ENCODE peak calls at places on chromosomes 12 and 14, in six cellular contexts. H is HepG2, C is GM12891, L is K562, J is SK-N-SH, Y is H1. T is an unnamed sample.

GRCh38 chr12:57772429-57773322 is at the start of gene EEF1AKMT3:
- DNase-seq in H (peak), C (no peak), L (peak), J (peak), Y (no peak), T (peak)

GRCh38 chr12:88388566-88389269 is 191.6 kb downstream of the KITLG start:
- DNase-seq in H (no peak), C (no peak), L (no peak), J (no peak), Y (no peak), T (no peak)

GRCh38 chr14:61875483-61875882 is 113.3 kb downstream of the SNAPC1 start:
- DNase-seq in H (no peak), C (no peak), L (no peak), J (no peak), Y (no peak), T (no peak)

GRCh38 chr14:100287202-100287997 is 18.8 kb downstream of the SLC25A29 start:
- DNase-seq in H (no peak), C (no peak), L (no peak), J (no peak), Y (no peak), T (no peak)

GRCh38 chr12:19450362-19450761 is 11.1 kb downstream of the AEBP2 start:
- DNase-seq in H (no peak), C (no peak), L (peak), J (no peak), Y (no peak), T (no peak)

GRCh38 chr14:106506901-106507305 is 980.5 kb downstream of the TMEM121 start:
- DNase-seq in H (no peak), C (no peak), L (no peak), J (no peak), Y (no peak), T (no peak)

GRCh38 chr12:67853204-67853603 is 136.0 kb upstream of the IFNG-AS1 start:
- DNase-seq in H (no peak), C (no peak), L (no peak), J (no peak), Y (no peak), T (no peak)

GRCh38 chr12:91978143-91978542 is 167.5 kb downstream of the BTG1 start:
- DNase-seq in H (no peak), C (no peak), L (no peak), J (no peak), Y (no peak), T (no peak)

GRCh38 chr12:79886917-79887519 is 47.9 kb downstream of the PPP1R12A start:
- DNase-seq in H (peak), C (no peak), L (peak), J (peak), Y (no peak), T (no peak)

GRCh38 chr12:69502342-69503081 is 32.3 kb downstream of the FRS2 start:
- DNase-seq in H (no peak), C (no peak), L (no peak), J (no peak), Y (no peak), T (no peak)

GRCh38 chr14:65019944-65020566 is 33.4 kb downstream of the FNTB start:
- DNase-seq in H (peak), C (no peak), L (peak), J (peak), Y (no peak), T (no peak)

GRCh38 chr12:27176765-27177164 is 67.3 kb upstream of the STK38L start:
- DNase-seq in H (no peak), C (no peak), L (no peak), J (no peak), Y (no peak), T (no peak)

GRCh38 chr12:152440-152839 is 61.5 kb downstream of the SLC6A12 start:
- DNase-seq in H (no peak), C (no peak), L (no peak), J (no peak), Y (no peak), T (no peak)

GRCh38 chr12:78085562-78086182 is 255.0 kb downstream of the NAV3 start:
- DNase-seq in H (no peak), C (no peak), L (no peak), J (no peak), Y (no peak), T (no peak)

GRCh38 chr12:114841557-114842251 is 157.7 kb upstream of the TBX3 start:
- DNase-seq in H (peak), C (no peak), L (no peak), J (no peak), Y (peak), T (no peak)

GRCh38 chr12:63206908-63207307 is 55.9 kb upstream of the AVPR1A start:
- DNase-seq in H (no peak), C (no peak), L (no peak), J (no peak), Y (no peak), T (no peak)

GRCh38 chr14:90475298-90475697 is 78.5 kb downstream of the CALM1 start:
- DNase-seq in H (no peak), C (no peak), L (no peak), J (no peak), Y (no peak), T (no peak)

GRCh38 chr12:59372971-59373370 is 222.9 kb upstream of the SLC16A7 start:
- DNase-seq in H (no peak), C (no peak), L (no peak), J (no peak), Y (no peak), T (no peak)

GRCh38 chr12:52224154-52224553 is 8.9 kb upstream of the KRT7 start:
- DNase-seq in H (no peak), C (no peak), L (no peak), J (no peak), Y (no peak), T (no peak)

GRCh38 chr12:452667-453210 is 7.0 kb upstream of the B4GALNT3 start:
- DNase-seq in H (no peak), C (peak), L (no peak), J (no peak), Y (no peak), T (peak)

GRCh38 chr12:89353823-89354629 is 1.7 kb upstream of the DUSP6 start:
- DNase-seq in H (peak), C (peak), L (no peak), J (peak), Y (peak), T (peak)

GRCh38 chr12:54526800-54527630 is 22.4 kb upstream of the PDE1B start:
- DNase-seq in H (peak), C (no peak), L (peak), J (no peak), Y (peak), T (no peak)
- TF ChIP-seq TAF1 in H (no peak), C (no peak), L (no peak), J (no peak), Y (no peak), T (no peak)

DNA sequence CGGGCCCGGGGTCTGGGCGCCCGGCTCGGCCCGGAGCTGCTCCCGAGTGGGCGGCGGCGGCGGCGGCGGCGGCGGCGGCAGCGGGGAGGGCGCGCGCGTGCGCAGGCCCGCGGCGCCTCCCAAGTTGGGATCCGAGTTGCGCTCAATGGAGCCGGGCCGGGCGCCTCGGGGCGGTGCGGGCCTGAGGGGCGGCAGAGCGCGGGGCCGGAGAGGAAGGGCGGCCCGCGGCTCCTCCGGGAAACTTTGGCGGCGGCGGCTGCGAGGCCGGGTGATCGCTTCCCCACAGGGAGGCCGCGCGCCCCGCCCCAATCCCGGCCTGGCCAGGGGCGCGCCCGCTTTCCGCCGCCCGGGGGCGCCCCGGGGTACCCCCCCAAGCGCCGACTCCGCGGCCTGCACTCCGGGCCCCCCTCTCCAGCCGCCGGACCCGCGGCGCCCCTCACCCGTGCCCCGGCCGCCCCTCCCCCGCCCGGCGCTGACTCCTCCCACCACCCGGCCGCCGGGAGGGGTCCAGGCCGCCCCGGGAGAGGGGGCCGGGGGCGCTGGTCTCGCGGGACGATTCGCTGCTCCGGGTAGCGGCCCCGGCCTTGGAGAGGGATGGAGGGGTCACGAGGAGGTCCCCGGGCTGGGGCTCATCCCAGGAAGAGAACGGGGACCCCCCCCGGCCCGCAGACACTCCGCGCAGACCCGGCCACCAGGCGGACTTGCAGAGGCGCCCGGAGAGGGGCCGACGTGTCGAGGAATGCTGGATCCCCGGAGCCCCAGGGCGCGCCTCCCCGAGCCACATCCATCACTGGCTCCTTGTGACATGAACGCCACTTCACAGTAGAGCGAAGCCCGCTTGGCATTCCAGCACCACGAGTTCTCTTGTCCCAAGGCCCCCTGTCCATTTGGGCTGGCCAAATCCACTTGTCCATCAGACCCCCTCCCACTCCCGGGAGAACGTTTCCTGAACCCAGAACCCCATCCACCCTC is at the start of gene RILPL1:
- DNase-seq in H (peak), C (peak), L (peak), J (peak), Y (no peak), T (peak)
- TF ChIP-seq POLR2AphosphoS5 in H (no peak), C (no peak), L (peak), J (no peak), Y (no peak), T (no peak)

GRCh38 chr14:59407246-59407615 is 57.9 kb downstream of the GPR135 start:
- DNase-seq in H (peak), C (no peak), L (no peak), J (no peak), Y (no peak), T (no peak)
- TF ChIP-seq TAF1 in H (no peak), C (no peak), L (no peak), J (no peak), Y (no peak), T (no peak)

DNA sequence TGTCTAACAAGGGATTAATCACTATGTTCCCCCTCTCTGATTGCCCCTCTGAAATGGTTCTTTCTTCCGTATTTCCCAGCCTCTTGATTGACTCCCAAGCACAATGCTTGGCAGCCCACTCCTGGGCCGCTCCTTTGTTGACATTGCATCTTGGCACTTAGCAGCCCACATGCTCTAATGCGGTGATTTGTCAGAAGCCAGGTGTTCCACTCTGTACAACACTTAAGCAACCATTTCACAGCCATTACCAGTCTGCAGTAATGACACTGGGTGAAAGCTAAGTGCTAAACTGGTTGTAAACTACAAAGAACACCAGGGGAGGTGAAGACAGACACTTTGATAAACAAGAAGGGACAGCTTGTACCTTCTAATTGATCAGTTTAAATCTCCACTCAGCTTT is 353.5 kb downstream of the TMEM132D start:
- DNase-seq in H (no peak), C (no peak), L (no peak), J (no peak), Y (no peak), T (no peak)
- TF ChIP-seq POLR2AphosphoS5 in H (no peak), C (no peak), L (no peak), J (no peak), Y (no peak), T (no peak)

DNA sequence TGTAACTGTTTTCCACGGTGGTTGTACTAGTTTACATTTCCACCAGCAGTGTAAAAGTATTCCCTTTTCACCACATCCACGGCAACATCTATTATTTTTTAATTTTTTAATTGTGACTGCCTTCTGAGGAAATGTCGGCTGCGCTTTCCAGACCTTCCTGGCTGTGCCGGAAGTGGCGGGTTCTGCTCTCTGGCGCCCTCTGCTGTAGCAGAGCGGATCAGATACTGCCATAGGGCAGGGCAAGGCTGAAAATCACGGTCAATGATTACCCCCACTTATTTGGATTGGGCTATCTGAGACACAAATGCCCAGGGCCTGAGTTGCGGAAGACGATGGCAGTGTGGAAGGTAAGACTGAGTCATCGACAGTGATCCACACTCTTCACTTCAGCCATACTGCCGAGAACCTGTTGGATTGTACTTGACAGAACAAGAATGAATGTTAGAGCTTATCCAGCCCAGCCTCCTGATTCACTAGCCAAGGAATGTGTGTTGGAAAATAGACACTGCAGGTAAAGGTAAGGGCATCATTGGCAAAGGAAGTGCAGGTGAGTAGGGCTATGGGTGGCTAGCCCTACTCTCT is 124.2 kb downstream of the NTF3 start:
- DNase-seq in H (no peak), C (peak), L (peak), J (peak), Y (no peak), T (no peak)
- TF ChIP-seq TAF1 in H (no peak), C (no peak), L (no peak), J (no peak), Y (no peak), T (no peak)

GRCh38 chr12:1877169-1877878 is 41.1 kb downstream of the CACNA2D4 start:
- DNase-seq in H (peak), C (no peak), L (no peak), J (no peak), Y (no peak), T (no peak)

GRCh38 chr12:1880153-1880845 is 38.2 kb downstream of the CACNA2D4 start:
- DNase-seq in H (no peak), C (no peak), L (no peak), J (peak), Y (no peak), T (no peak)

GRCh38 chr12:1878214-1878613 is 40.2 kb downstream of the CACNA2D4 start:
- DNase-seq in H (no peak), C (no peak), L (no peak), J (peak), Y (no peak), T (no peak)

GRCh38 chr12:1879633-1880032 is 38.8 kb downstream of the CACNA2D4 start:
- DNase-seq in H (no peak), C (no peak), L (no peak), J (peak), Y (no peak), T (no peak)

DNA sequence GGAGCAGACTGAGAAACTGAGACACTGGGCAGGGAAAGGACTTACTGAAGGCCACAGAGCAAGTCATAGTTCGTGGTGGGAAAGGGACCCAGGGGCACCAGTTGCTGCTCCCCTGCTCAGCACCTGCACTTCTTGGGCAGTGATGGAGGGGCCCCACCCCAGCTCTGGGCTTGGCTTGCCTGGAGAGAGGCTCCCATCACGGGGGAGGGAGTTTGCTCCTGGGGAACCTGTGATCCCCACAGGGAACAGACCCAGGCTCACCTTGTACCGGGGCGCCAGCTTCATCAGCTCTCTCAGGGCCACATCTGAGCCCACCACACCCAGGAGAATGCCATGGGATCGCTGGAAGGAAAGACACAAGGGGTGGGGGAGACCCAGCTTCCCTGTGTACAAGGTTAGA is 39.8 kb downstream of the CACNA2D4 start:
- DNase-seq in H (no peak), C (no peak), L (no peak), J (peak), Y (no peak), T (no peak)
- TF ChIP-seq POLR2AphosphoS5 in H (no peak), C (no peak), L (no peak), J (no peak), Y (no peak), T (no peak)

DNA sequence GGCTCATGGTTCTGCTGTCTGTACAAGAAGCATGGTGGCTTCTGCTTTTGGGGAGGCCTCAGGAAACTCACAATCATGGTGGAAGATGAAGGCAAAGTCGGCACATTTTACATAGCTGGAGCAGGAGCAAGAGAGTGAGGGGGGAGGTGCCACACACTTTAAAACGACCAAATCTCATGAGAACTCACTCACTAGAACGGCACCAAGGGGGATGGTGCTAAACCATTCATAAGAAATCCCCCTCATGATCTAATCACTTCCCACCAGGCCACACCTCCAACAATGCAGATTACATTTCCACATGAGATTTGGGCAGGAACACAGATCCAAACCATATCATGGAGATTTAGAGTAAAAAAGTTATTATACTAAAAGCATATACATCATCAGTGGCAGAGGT is 13.6 kb upstream of the LEMD3 start:
- DNase-seq in H (no peak), C (no peak), L (peak), J (no peak), Y (no peak), T (no peak)
- TF ChIP-seq TAF1 in H (no peak), C (no peak), L (no peak), J (no peak), Y (no peak), T (no peak)

DNA sequence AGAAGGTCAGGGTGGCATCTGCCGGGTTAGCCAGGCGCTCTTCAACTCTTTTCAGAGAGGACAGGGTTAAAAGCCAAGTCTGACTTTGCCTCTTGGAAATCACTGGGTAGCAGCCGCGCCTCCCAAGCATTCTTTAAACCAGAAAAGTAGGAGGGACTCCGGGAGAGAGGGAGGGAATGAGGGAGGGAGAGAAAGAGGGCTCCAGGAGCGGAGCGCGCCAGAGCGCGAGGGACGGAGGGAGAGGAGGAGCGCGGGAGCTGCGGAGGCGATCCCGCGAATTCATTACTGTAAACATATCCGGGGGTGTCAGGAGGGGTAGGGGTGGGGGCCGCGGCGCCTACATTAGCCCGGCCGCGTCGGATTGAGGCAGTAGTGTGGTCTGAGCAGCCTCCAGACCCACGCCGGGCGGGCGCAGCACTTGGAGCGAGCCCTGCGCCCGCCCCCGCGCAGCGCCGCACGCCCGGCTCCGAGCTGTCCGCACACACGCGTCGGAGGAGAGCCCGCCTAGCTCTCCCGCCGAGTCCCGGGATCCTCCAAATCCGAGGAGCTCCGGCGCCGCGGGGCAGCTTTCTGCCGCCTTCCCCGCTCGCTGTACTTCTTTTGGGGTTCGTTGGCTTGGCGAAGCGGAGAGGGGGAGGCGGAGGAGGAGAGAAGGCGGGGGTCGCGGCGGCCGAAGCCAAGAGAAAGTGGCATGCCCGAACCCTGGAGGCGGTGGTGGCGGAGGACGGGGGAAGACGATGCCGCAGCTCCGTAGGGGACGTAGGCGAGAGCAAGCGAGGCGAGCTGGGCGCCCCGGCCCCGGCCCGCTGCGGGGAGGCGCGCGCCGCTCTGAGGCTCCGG is 3.3 kb downstream of the FLRT2 start:
- DNase-seq in H (no peak), C (no peak), L (no peak), J (peak), Y (no peak), T (no peak)
- TF ChIP-seq POLR2AphosphoS5 in H (no peak), C (no peak), L (no peak), J (peak), Y (peak), T (no peak)

GRCh38 chr12:103698752-103699540 is 111.9 kb downstream of the STAB2 start:
- DNase-seq in H (no peak), C (no peak), L (no peak), J (no peak), Y (no peak), T (no peak)
- TF ChIP-seq TAF1 in H (no peak), C (no peak), L (no peak), J (no peak), Y (no peak), T (no peak)

T was measured in GM12892.